ENCODE peak calls at places on chromosomes 12 and 14, in eight cellular contexts. One of them, this sample, is unnamed.

GRCh38 chr12:103928736-103929050 is 1.5 kb upstream of the HSP90B1 start:
- DNase-seq in activated CD4-positive, alpha-beta T cell treated with anti-CD3 and anti-CD28 coated beads for 1 hour: peak; percentile 11
- DNase-seq in activated CD8-positive, alpha-beta memory T cell treated with anti-CD3 and anti-CD28 coated beads, Interleukin-2, amount 50 U/mL, for 4 hours: peak; percentile 32
- DNase-seq in NCI-H2029: no peak
- DNase-seq in nucleus accumbens: peak; percentile 53
- DNase-seq in T-helper 2 cell: peak; percentile 12
- DNase-seq in lower leg skin: peak; percentile 44
- DNase-seq in foreskin fibroblast: no peak
- DNase-seq in this sample: peak; percentile 36

GRCh38 chr12:111758120-111758561 is 8.6 kb upstream of the ALDH2 start:
- DNase-seq in activated CD4-positive, alpha-beta T cell treated with anti-CD3 and anti-CD28 coated beads for 1 hour: no peak
- DNase-seq in activated CD8-positive, alpha-beta memory T cell treated with anti-CD3 and anti-CD28 coated beads, Interleukin-2, amount 50 U/mL, for 4 hours: no peak
- DNase-seq in NCI-H2029: no peak
- DNase-seq in nucleus accumbens: no peak
- DNase-seq in T-helper 2 cell: no peak
- DNase-seq in lower leg skin: peak; percentile 68
- DNase-seq in foreskin fibroblast: no peak
- DNase-seq in this sample: peak; percentile 83

GRCh38 chr14:51862839-51863235 is 2.4 kb downstream of the GNG2 start:
- DNase-seq in activated CD4-positive, alpha-beta T cell treated with anti-CD3 and anti-CD28 coated beads for 1 hour: no peak
- DNase-seq in activated CD8-positive, alpha-beta memory T cell treated with anti-CD3 and anti-CD28 coated beads, Interleukin-2, amount 50 U/mL, for 4 hours: no peak
- DNase-seq in NCI-H2029: no peak
- DNase-seq in nucleus accumbens: no peak
- DNase-seq in T-helper 2 cell: no peak
- DNase-seq in lower leg skin: no peak
- DNase-seq in foreskin fibroblast: no peak
- DNase-seq in this sample: no peak

GRCh38 chr14:23605931-23606585 is 27.5 kb upstream of the JPH4 start:
- DNase-seq in activated CD4-positive, alpha-beta T cell treated with anti-CD3 and anti-CD28 coated beads for 1 hour: no peak
- DNase-seq in activated CD8-positive, alpha-beta memory T cell treated with anti-CD3 and anti-CD28 coated beads, Interleukin-2, amount 50 U/mL, for 4 hours: no peak
- DNase-seq in NCI-H2029: no peak
- DNase-seq in nucleus accumbens: no peak
- DNase-seq in T-helper 2 cell: no peak
- DNase-seq in lower leg skin: no peak
- DNase-seq in foreskin fibroblast: no peak
- DNase-seq in this sample: no peak

GRCh38 chr12:23025372-23026021 is 400.5 kb downstream of the ETNK1 start:
- DNase-seq in activated CD4-positive, alpha-beta T cell treated with anti-CD3 and anti-CD28 coated beads for 1 hour: no peak
- DNase-seq in activated CD8-positive, alpha-beta memory T cell treated with anti-CD3 and anti-CD28 coated beads, Interleukin-2, amount 50 U/mL, for 4 hours: no peak
- DNase-seq in NCI-H2029: no peak
- DNase-seq in nucleus accumbens: no peak
- DNase-seq in T-helper 2 cell: no peak
- DNase-seq in lower leg skin: no peak
- DNase-seq in foreskin fibroblast: no peak
- DNase-seq in this sample: no peak

GRCh38 chr14:99481745-99482099 is 513 bp downstream of the CCNK start:
- DNase-seq in activated CD4-positive, alpha-beta T cell treated with anti-CD3 and anti-CD28 coated beads for 1 hour: no peak
- DNase-seq in activated CD8-positive, alpha-beta memory T cell treated with anti-CD3 and anti-CD28 coated beads, Interleukin-2, amount 50 U/mL, for 4 hours: no peak
- DNase-seq in NCI-H2029: no peak
- DNase-seq in nucleus accumbens: no peak
- DNase-seq in T-helper 2 cell: no peak
- DNase-seq in lower leg skin: no peak
- DNase-seq in foreskin fibroblast: no peak
- DNase-seq in this sample: no peak

GRCh38 chr12:108341356-108341755 is 2.2 kb upstream of the CMKLR1 start:
- DNase-seq in activated CD4-positive, alpha-beta T cell treated with anti-CD3 and anti-CD28 coated beads for 1 hour: no peak
- DNase-seq in activated CD8-positive, alpha-beta memory T cell treated with anti-CD3 and anti-CD28 coated beads, Interleukin-2, amount 50 U/mL, for 4 hours: no peak
- DNase-seq in NCI-H2029: no peak
- DNase-seq in nucleus accumbens: no peak
- DNase-seq in T-helper 2 cell: no peak
- DNase-seq in lower leg skin: no peak
- DNase-seq in foreskin fibroblast: no peak
- DNase-seq in this sample: no peak

GRCh38 chr12:52020539-52021336 is 14.0 kb downstream of the TAMALIN start:
- DNase-seq in activated CD4-positive, alpha-beta T cell treated with anti-CD3 and anti-CD28 coated beads for 1 hour: peak; percentile 51
- DNase-seq in activated CD8-positive, alpha-beta memory T cell treated with anti-CD3 and anti-CD28 coated beads, Interleukin-2, amount 50 U/mL, for 4 hours: peak; percentile 70
- DNase-seq in NCI-H2029: no peak
- DNase-seq in nucleus accumbens: peak; percentile 36
- DNase-seq in T-helper 2 cell: no peak
- DNase-seq in lower leg skin: no peak
- DNase-seq in foreskin fibroblast: no peak
- DNase-seq in this sample: no peak

GRCh38 chr14:101202627-101203404 is 299.3 kb upstream of the RTL1 start:
- DNase-seq in activated CD4-positive, alpha-beta T cell treated with anti-CD3 and anti-CD28 coated beads for 1 hour: no peak
- DNase-seq in activated CD8-positive, alpha-beta memory T cell treated with anti-CD3 and anti-CD28 coated beads, Interleukin-2, amount 50 U/mL, for 4 hours: no peak
- DNase-seq in NCI-H2029: no peak
- DNase-seq in nucleus accumbens: no peak
- DNase-seq in T-helper 2 cell: no peak
- DNase-seq in lower leg skin: no peak
- DNase-seq in foreskin fibroblast: no peak
- DNase-seq in this sample: peak; percentile 15

GRCh38 chr14:21059842-21060589 is 2.4 kb downstream of the RNASE8 start:
- DNase-seq in activated CD4-positive, alpha-beta T cell treated with anti-CD3 and anti-CD28 coated beads for 1 hour: no peak
- DNase-seq in activated CD8-positive, alpha-beta memory T cell treated with anti-CD3 and anti-CD28 coated beads, Interleukin-2, amount 50 U/mL, for 4 hours: no peak
- DNase-seq in NCI-H2029: no peak
- DNase-seq in nucleus accumbens: peak; percentile 46
- DNase-seq in T-helper 2 cell: no peak
- DNase-seq in lower leg skin: no peak
- DNase-seq in foreskin fibroblast: no peak
- DNase-seq in this sample: no peak

GRCh38 chr12:61757831-61758505 is 502.2 kb upstream of the USP15 start:
- DNase-seq in activated CD4-positive, alpha-beta T cell treated with anti-CD3 and anti-CD28 coated beads for 1 hour: no peak
- DNase-seq in activated CD8-positive, alpha-beta memory T cell treated with anti-CD3 and anti-CD28 coated beads, Interleukin-2, amount 50 U/mL, for 4 hours: no peak
- DNase-seq in NCI-H2029: no peak
- DNase-seq in nucleus accumbens: no peak
- DNase-seq in T-helper 2 cell: no peak
- DNase-seq in lower leg skin: no peak
- DNase-seq in foreskin fibroblast: peak; percentile 16
- DNase-seq in this sample: no peak

GRCh38 chr12:107223816-107224215 is 130.5 kb upstream of the CRY1 start:
- DNase-seq in activated CD4-positive, alpha-beta T cell treated with anti-CD3 and anti-CD28 coated beads for 1 hour: no peak
- DNase-seq in activated CD8-positive, alpha-beta memory T cell treated with anti-CD3 and anti-CD28 coated beads, Interleukin-2, amount 50 U/mL, for 4 hours: no peak
- DNase-seq in NCI-H2029: no peak
- DNase-seq in nucleus accumbens: no peak
- DNase-seq in T-helper 2 cell: no peak
- DNase-seq in lower leg skin: no peak
- DNase-seq in foreskin fibroblast: peak; percentile 36
- DNase-seq in this sample: no peak

GRCh38 chr12:107684029-107684790 is 1.4 kb upstream of the PWP1 start:
- DNase-seq in activated CD4-positive, alpha-beta T cell treated with anti-CD3 and anti-CD28 coated beads for 1 hour: no peak
- DNase-seq in activated CD8-positive, alpha-beta memory T cell treated with anti-CD3 and anti-CD28 coated beads, Interleukin-2, amount 50 U/mL, for 4 hours: no peak
- DNase-seq in NCI-H2029: no peak
- DNase-seq in nucleus accumbens: no peak
- DNase-seq in T-helper 2 cell: no peak
- DNase-seq in lower leg skin: no peak
- DNase-seq in foreskin fibroblast: peak; percentile 65
- DNase-seq in this sample: no peak

GRCh38 chr12:38149395-38150073 is 167.0 kb upstream of the ALG10B start:
- DNase-seq in activated CD4-positive, alpha-beta T cell treated with anti-CD3 and anti-CD28 coated beads for 1 hour: no peak
- DNase-seq in activated CD8-positive, alpha-beta memory T cell treated with anti-CD3 and anti-CD28 coated beads, Interleukin-2, amount 50 U/mL, for 4 hours: no peak
- DNase-seq in NCI-H2029: no peak
- DNase-seq in nucleus accumbens: no peak
- DNase-seq in T-helper 2 cell: no peak
- DNase-seq in lower leg skin: no peak
- DNase-seq in foreskin fibroblast: no peak
- DNase-seq in this sample: no peak

GRCh38 chr14:55102141-55102547 is 26.9 kb upstream of the LGALS3 start:
- DNase-seq in activated CD4-positive, alpha-beta T cell treated with anti-CD3 and anti-CD28 coated beads for 1 hour: no peak
- DNase-seq in activated CD8-positive, alpha-beta memory T cell treated with anti-CD3 and anti-CD28 coated beads, Interleukin-2, amount 50 U/mL, for 4 hours: peak; percentile 32
- DNase-seq in NCI-H2029: peak; percentile 99
- DNase-seq in nucleus accumbens: peak; percentile 40
- DNase-seq in T-helper 2 cell: no peak
- DNase-seq in lower leg skin: peak; percentile 92
- DNase-seq in foreskin fibroblast: peak; percentile 100
- DNase-seq in this sample: peak; percentile 81

GRCh38 chr12:125187780-125188741 is 122.8 kb downstream of the AACS start:
- DNase-seq in activated CD4-positive, alpha-beta T cell treated with anti-CD3 and anti-CD28 coated beads for 1 hour: no peak
- DNase-seq in activated CD8-positive, alpha-beta memory T cell treated with anti-CD3 and anti-CD28 coated beads, Interleukin-2, amount 50 U/mL, for 4 hours: no peak
- DNase-seq in NCI-H2029: no peak
- DNase-seq in nucleus accumbens: no peak
- DNase-seq in T-helper 2 cell: no peak
- DNase-seq in lower leg skin: no peak
- DNase-seq in foreskin fibroblast: no peak
- DNase-seq in this sample: no peak

GRCh38 chr12:107091381-107091780 is 2.0 kb downstream of the CRY1 start:
- DNase-seq in activated CD4-positive, alpha-beta T cell treated with anti-CD3 and anti-CD28 coated beads for 1 hour: no peak
- DNase-seq in activated CD8-positive, alpha-beta memory T cell treated with anti-CD3 and anti-CD28 coated beads, Interleukin-2, amount 50 U/mL, for 4 hours: no peak
- DNase-seq in NCI-H2029: peak; percentile 19
- DNase-seq in nucleus accumbens: no peak
- DNase-seq in T-helper 2 cell: no peak
- DNase-seq in lower leg skin: no peak
- DNase-seq in foreskin fibroblast: peak; percentile 41
- DNase-seq in this sample: no peak

GRCh38 chr12:28795306-28795705 is 353.8 kb upstream of the FAR2 start:
- DNase-seq in activated CD4-positive, alpha-beta T cell treated with anti-CD3 and anti-CD28 coated beads for 1 hour: no peak
- DNase-seq in activated CD8-positive, alpha-beta memory T cell treated with anti-CD3 and anti-CD28 coated beads, Interleukin-2, amount 50 U/mL, for 4 hours: no peak
- DNase-seq in NCI-H2029: no peak
- DNase-seq in nucleus accumbens: no peak
- DNase-seq in T-helper 2 cell: no peak
- DNase-seq in lower leg skin: no peak
- DNase-seq in foreskin fibroblast: no peak
- DNase-seq in this sample: no peak

GRCh38 chr14:50736932-50737419 is 68.9 kb upstream of the SAV1 start:
- DNase-seq in activated CD4-positive, alpha-beta T cell treated with anti-CD3 and anti-CD28 coated beads for 1 hour: no peak
- DNase-seq in activated CD8-positive, alpha-beta memory T cell treated with anti-CD3 and anti-CD28 coated beads, Interleukin-2, amount 50 U/mL, for 4 hours: no peak
- DNase-seq in NCI-H2029: no peak
- DNase-seq in nucleus accumbens: no peak
- DNase-seq in T-helper 2 cell: no peak
- DNase-seq in lower leg skin: no peak
- DNase-seq in foreskin fibroblast: no peak
- DNase-seq in this sample: no peak

GRCh38 chr12:80936642-80937390 is 918 bp downstream of the LIN7A start:
- DNase-seq in activated CD4-positive, alpha-beta T cell treated with anti-CD3 and anti-CD28 coated beads for 1 hour: no peak
- DNase-seq in activated CD8-positive, alpha-beta memory T cell treated with anti-CD3 and anti-CD28 coated beads, Interleukin-2, amount 50 U/mL, for 4 hours: no peak
- DNase-seq in NCI-H2029: peak; percentile 4
- DNase-seq in nucleus accumbens: peak; percentile 60
- DNase-seq in T-helper 2 cell: no peak
- DNase-seq in lower leg skin: no peak
- DNase-seq in foreskin fibroblast: peak; percentile 51
- DNase-seq in this sample: peak; percentile 66

GRCh38 chr12:5003025-5003666 is 40.5 kb upstream of the KCNA5 start:
- DNase-seq in activated CD4-positive, alpha-beta T cell treated with anti-CD3 and anti-CD28 coated beads for 1 hour: no peak
- DNase-seq in activated CD8-positive, alpha-beta memory T cell treated with anti-CD3 and anti-CD28 coated beads, Interleukin-2, amount 50 U/mL, for 4 hours: peak; percentile 18
- DNase-seq in NCI-H2029: peak; percentile 64
- DNase-seq in nucleus accumbens: peak; percentile 39
- DNase-seq in T-helper 2 cell: no peak
- DNase-seq in lower leg skin: peak; percentile 35
- DNase-seq in foreskin fibroblast: peak; percentile 44
- DNase-seq in this sample: peak; percentile 74

GRCh38 chr12:123948401-123949117 is 24.1 kb downstream of the CCDC92 start:
- DNase-seq in activated CD4-positive, alpha-beta T cell treated with anti-CD3 and anti-CD28 coated beads for 1 hour: no peak
- DNase-seq in activated CD8-positive, alpha-beta memory T cell treated with anti-CD3 and anti-CD28 coated beads, Interleukin-2, amount 50 U/mL, for 4 hours: no peak
- DNase-seq in NCI-H2029: no peak
- DNase-seq in nucleus accumbens: peak; percentile 45
- DNase-seq in T-helper 2 cell: no peak
- DNase-seq in lower leg skin: no peak
- DNase-seq in foreskin fibroblast: no peak
- DNase-seq in this sample: no peak

GRCh38 chr12:90909069-90909676 is 45.8 kb downstream of the CCER1 start:
- DNase-seq in activated CD4-positive, alpha-beta T cell treated with anti-CD3 and anti-CD28 coated beads for 1 hour: no peak
- DNase-seq in activated CD8-positive, alpha-beta memory T cell treated with anti-CD3 and anti-CD28 coated beads, Interleukin-2, amount 50 U/mL, for 4 hours: no peak
- DNase-seq in NCI-H2029: peak; percentile 10
- DNase-seq in nucleus accumbens: no peak
- DNase-seq in T-helper 2 cell: no peak
- DNase-seq in lower leg skin: no peak
- DNase-seq in foreskin fibroblast: peak; percentile 45
- DNase-seq in this sample: no peak

GRCh38 chr12:95977764-95978305 is 18.3 kb downstream of the HAL start:
- DNase-seq in activated CD4-positive, alpha-beta T cell treated with anti-CD3 and anti-CD28 coated beads for 1 hour: no peak
- DNase-seq in activated CD8-positive, alpha-beta memory T cell treated with anti-CD3 and anti-CD28 coated beads, Interleukin-2, amount 50 U/mL, for 4 hours: no peak
- DNase-seq in NCI-H2029: no peak
- DNase-seq in nucleus accumbens: no peak
- DNase-seq in T-helper 2 cell: no peak
- DNase-seq in lower leg skin: no peak
- DNase-seq in foreskin fibroblast: no peak
- DNase-seq in this sample: no peak

GRCh38 chr14:50447491-50447890 is 50.8 kb upstream of the CDKL1 start:
- DNase-seq in activated CD4-positive, alpha-beta T cell treated with anti-CD3 and anti-CD28 coated beads for 1 hour: no peak
- DNase-seq in activated CD8-positive, alpha-beta memory T cell treated with anti-CD3 and anti-CD28 coated beads, Interleukin-2, amount 50 U/mL, for 4 hours: no peak
- DNase-seq in NCI-H2029: no peak
- DNase-seq in nucleus accumbens: no peak
- DNase-seq in T-helper 2 cell: no peak
- DNase-seq in lower leg skin: no peak
- DNase-seq in foreskin fibroblast: no peak
- DNase-seq in this sample: no peak

GRCh38 chr12:99605-100004 is 33.0 kb downstream of the IQSEC3 start:
- DNase-seq in activated CD4-positive, alpha-beta T cell treated with anti-CD3 and anti-CD28 coated beads for 1 hour: no peak
- DNase-seq in activated CD8-positive, alpha-beta memory T cell treated with anti-CD3 and anti-CD28 coated beads, Interleukin-2, amount 50 U/mL, for 4 hours: no peak
- DNase-seq in NCI-H2029: no peak
- DNase-seq in nucleus accumbens: no peak
- DNase-seq in T-helper 2 cell: no peak
- DNase-seq in lower leg skin: no peak
- DNase-seq in foreskin fibroblast: peak; percentile 50
- DNase-seq in this sample: no peak

GRCh38 chr12:65822732-65823480 is 1.4 kb upstream of the HMGA2 start:
- DNase-seq in activated CD4-positive, alpha-beta T cell treated with anti-CD3 and anti-CD28 coated beads for 1 hour: no peak
- DNase-seq in activated CD8-positive, alpha-beta memory T cell treated with anti-CD3 and anti-CD28 coated beads, Interleukin-2, amount 50 U/mL, for 4 hours: no peak
- DNase-seq in NCI-H2029: no peak
- DNase-seq in nucleus accumbens: no peak
- DNase-seq in T-helper 2 cell: no peak
- DNase-seq in lower leg skin: no peak
- DNase-seq in foreskin fibroblast: peak; percentile 75
- DNase-seq in this sample: peak; percentile 35

GRCh38 chr14:36997843-36998242 is 174.6 kb downstream of the SLC25A21 start:
- DNase-seq in activated CD4-positive, alpha-beta T cell treated with anti-CD3 and anti-CD28 coated beads for 1 hour: no peak
- DNase-seq in activated CD8-positive, alpha-beta memory T cell treated with anti-CD3 and anti-CD28 coated beads, Interleukin-2, amount 50 U/mL, for 4 hours: no peak
- DNase-seq in NCI-H2029: no peak
- DNase-seq in nucleus accumbens: no peak
- DNase-seq in T-helper 2 cell: no peak
- DNase-seq in lower leg skin: no peak
- DNase-seq in foreskin fibroblast: no peak
- DNase-seq in this sample: no peak